ENCODE peak calls at places on chromosomes 2 and 18, in five cellular contexts. K, Z, T, M and C are unnamed samples.

GRCh38 chr2:64844087-64844486 is 145.1 kb upstream of the SLC1A4 start:
- DNase-seq in K (no peak), T (no peak), M (no peak), Z (no peak), C (no peak)

GRCh38 chr18:9684901-9685738 is 23.0 kb upstream of the RAB31 start:
- DNase-seq in Z (peak), M (no peak), K (no peak), T (no peak), C (no peak)

GRCh38 chr18:5600376-5601071 is 56.7 kb upstream of the EPB41L3 start:
- DNase-seq in M (peak), T (peak), Z (peak), K (no peak), C (peak)

GRCh38 chr2:50729306-50730105 is 302.4 kb downstream of the NRXN1 start:
- DNase-seq in T (no peak), M (no peak), K (no peak), Z (no peak), C (no peak)

GRCh38 chr2:65604246-65604645 is 171.8 kb upstream of the SPRED2 start:
- DNase-seq in T (no peak), Z (no peak), K (no peak), M (peak), C (no peak)

GRCh38 chr2:210195066-210195852 is 24.1 kb upstream of the KANSL1L start:
- DNase-seq in M (peak), Z (peak), K (no peak), T (peak), C (peak)

GRCh38 chr18:36546028-36546427 is 248.5 kb downstream of the FHOD3 start:
- DNase-seq in K (no peak), T (no peak), Z (no peak), M (no peak), C (no peak)

GRCh38 chr2:158756976-158757375 is 38.1 kb upstream of the DAPL1 start:
- DNase-seq in M (peak), T (no peak), K (no peak), Z (no peak), C (no peak)

GRCh38 chr18:74225193-74225840 is 66.4 kb downstream of the CYB5A start:
- DNase-seq in Z (no peak), M (no peak), T (no peak), K (no peak), C (no peak)

GRCh38 chr2:181907005-181907549 is 15.5 kb downstream of the ITPRID2 start:
- DNase-seq in M (no peak), T (no peak), Z (no peak), K (no peak), C (no peak)

GRCh38 chr2:43254331-43254730 is 27.9 kb upstream of the ZFP36L2 start:
- DNase-seq in T (no peak), K (no peak), M (no peak), Z (no peak), C (no peak)

GRCh38 chr2:98278074-98278473 is 68.2 kb upstream of the CNGA3 start:
- DNase-seq in T (no peak), Z (no peak), K (no peak), M (no peak), C (no peak)